ENCODE peak calls at places on chromosomes 4 and X, in eight cellular contexts. G, J, P, X, O, D, A and F are unnamed samples.

GRCh38 chr4:186765138-186765537 is 41.5 kb upstream of the FAT1 start:
- DNase-seq in J (no peak), G (no peak), O (no peak), A (no peak), P (peak; percentile 43), D (peak; percentile 82), X (peak; percentile 88), F (no peak)

GRCh38 chrX:28888421-28888820 is 301.2 kb downstream of the IL1RAPL1 start:
- DNase-seq in X (no peak), P (peak; percentile 51), D (no peak), G (no peak), O (no peak), A (no peak), J (no peak), F (no peak)

GRCh38 chr4:2341911-2342652 is 76.4 kb downstream of the ZFYVE28 start:
- DNase-seq in J (no peak), A (no peak), X (no peak), D (no peak), G (no peak), O (no peak), P (no peak), F (no peak)

GRCh38 chr4:784401-785331 is 41.3 kb downstream of the CPLX1 start:
- DNase-seq in P (no peak), J (no peak), G (no peak), X (no peak), O (no peak), D (no peak), A (no peak), F (no peak)

GRCh38 chr4:90184560-90184959 is 57.4 kb downstream of the CCSER1 start:
- DNase-seq in X (no peak), J (no peak), O (no peak), D (no peak), A (no peak), G (no peak), P (no peak), F (no peak)

GRCh38 chr4:56843421-56843899 is 22.0 kb upstream of the SPINK2 start:
- DNase-seq in O (no peak), X (no peak), J (no peak), G (no peak), A (no peak), D (no peak), P (peak; percentile 35), F (no peak)

GRCh38 chr4:25452081-25452480 is 75.0 kb downstream of the ANAPC4 start:
- DNase-seq in G (no peak), J (no peak), X (no peak), O (no peak), D (no peak), P (no peak), A (no peak), F (no peak)

GRCh38 chr4:60746172-60746571 is 454.0 kb upstream of the ADGRL3 start:
- DNase-seq in J (no peak), O (no peak), A (no peak), D (no peak), P (no peak), G (no peak), X (no peak), F (no peak)

GRCh38 chr4:7698586-7698985 is 241.1 kb downstream of the AFAP1 start:
- DNase-seq in J (no peak), D (no peak), P (no peak), X (peak; percentile 25), O (no peak), A (no peak), G (no peak), F (no peak)